ENCODE peak calls at places on chromosomes 1 and 21, in six cellular contexts. F, S, Q, O, E and C are unnamed samples. For H3K36me3, the result is how much of the 10 kb centered on the place peaks cover.

GRCh38 chr1:207920481-207921050 is 9.6 kb upstream of the CD34 start:
- DNase-seq in F (no peak), S (no peak), E (no peak), O (no peak), Q (no peak), C (no peak)

GRCh38 chr1:29270881-29271390 is 34.6 kb downstream of the PTPRU start:
- DNase-seq in F (no peak), O (no peak), E (no peak), Q (no peak), S (no peak), C (no peak)

GRCh38 chr21:38660333-38661295 is 145.1 kb upstream of the ETS2 start:
- DNase-seq in F (no peak), Q (no peak), E (no peak), O (no peak), S (peak), C (no peak)

GRCh38 chr1:209723761-209724693 is 19.4 kb downstream of the HSD11B1 start:
- DNase-seq in E (no peak), S (no peak), Q (no peak), O (no peak), F (no peak), C (no peak)

GRCh38 chr1:230753191-230753585 is 6.0 kb downstream of the CAPN9 start:
- DNase-seq in S (no peak), Q (no peak), E (no peak), O (no peak), F (no peak), C (no peak)

GRCh38 chr1:80021891-80022290 is 1015.4 kb upstream of the ADGRL4 start:
- DNase-seq in Q (no peak), O (no peak), E (no peak), F (no peak), S (no peak), C (no peak)

GRCh38 chr1:61107638-61108037 is 25.3 kb downstream of the NFIA start:
- DNase-seq in S (no peak), O (no peak), F (no peak), Q (no peak), E (no peak), C (no peak)

GRCh38 chr1:39478536-39478935 is 12.9 kb upstream of the BMP8A start:
- DNase-seq in O (no peak), F (no peak), S (no peak), E (no peak), Q (no peak), C (no peak)

GRCh38 chr1:85494074-85494956 is 29.4 kb upstream of the DDAH1 start:
- DNase-seq in E (no peak), F (no peak), Q (no peak), O (no peak), S (peak), C (no peak)

GRCh38 chr1:45752441-45753052 is 2.1 kb upstream of the IPP start:
- DNase-seq in Q (peak), O (peak), E (no peak), S (no peak), F (peak), C (no peak)

GRCh38 chr1:180262628-180263488 is 32.8 kb downstream of the LHX4 start:
- DNase-seq in S (no peak), O (no peak), E (no peak), F (no peak), Q (peak), C (no peak)

GRCh38 chr1:3178279-3178678 is 109.3 kb downstream of the PRDM16 start:
- DNase-seq in E (no peak), S (no peak), Q (no peak), O (no peak), F (no peak), C (no peak)

GRCh38 chr1:180270767-180271639 is 40.9 kb downstream of the LHX4 start:
- DNase-seq in Q (peak), F (peak), E (no peak), S (no peak), O (peak), C (no peak)

GRCh38 chr1:191886977-191887376 is 271.3 kb upstream of the RGS18 start:
- DNase-seq in F (no peak), E (no peak), Q (no peak), O (no peak), S (no peak), C (no peak)

GRCh38 chr21:25457411-25457810 is 149.9 kb downstream of the MRPL39 start:
- DNase-seq in E (no peak), Q (peak), F (peak), O (no peak), S (no peak), C (no peak)

GRCh38 chr1:52551476-52552235 is 1.2 kb downstream of the TUT4 start:
- DNase-seq in S (peak), Q (peak), E (no peak), F (peak), O (no peak), C (peak)

DNA sequence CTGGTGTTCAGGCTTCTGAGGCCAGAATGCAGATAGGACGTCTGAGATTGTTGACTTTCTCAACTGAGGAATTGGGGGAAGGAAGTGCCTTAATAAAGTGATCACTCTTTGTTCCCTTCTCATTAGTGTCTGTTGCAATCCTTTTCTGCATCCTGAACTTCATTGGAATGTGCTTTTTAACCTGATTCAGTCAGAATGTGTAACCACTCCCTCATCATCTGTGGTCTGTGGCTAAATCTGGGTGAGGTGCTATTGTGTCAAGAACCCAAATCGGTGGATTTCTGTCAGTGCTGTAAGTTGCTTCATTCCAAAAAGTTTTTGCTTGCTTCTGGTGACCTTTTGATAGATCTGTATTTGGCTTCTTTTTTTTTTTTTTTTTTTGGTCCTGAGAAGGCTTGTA is 38.2 kb downstream of the ARID1A start:
- DNase-seq in F (peak), S (no peak), E (no peak), Q (no peak), O (no peak), C (no peak)
- H3K36me3 ChIP-seq in F (half or more), S (under half), E (half or more), Q (under half), O (half or more), C (half or more)

DNA sequence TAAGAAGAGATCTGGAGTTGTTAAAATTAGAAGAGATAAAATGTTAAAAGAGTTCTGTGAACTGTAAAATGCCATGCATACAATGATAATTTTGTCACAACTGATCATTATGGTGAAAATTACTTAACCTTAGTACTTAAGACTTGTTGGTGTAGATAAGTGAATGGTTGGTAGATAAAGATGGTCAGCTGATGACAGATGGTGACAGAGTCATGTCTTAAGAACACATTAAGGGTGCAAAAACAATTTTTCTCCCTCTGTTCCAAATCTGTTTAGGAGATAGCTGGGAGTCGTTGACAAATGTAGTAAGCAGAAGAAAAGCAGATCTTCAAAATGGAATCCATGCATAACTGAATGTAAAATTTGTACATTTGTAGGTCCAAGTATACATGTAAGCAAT is 18.5 kb upstream of the CACHD1 start:
- DNase-seq in E (no peak), S (peak), Q (no peak), F (no peak), O (no peak), C (no peak)
- H2BK120ac ChIP-seq in E (no peak), S (no peak), Q (no peak), F (no peak), O (no peak), C (no peak)

DNA sequence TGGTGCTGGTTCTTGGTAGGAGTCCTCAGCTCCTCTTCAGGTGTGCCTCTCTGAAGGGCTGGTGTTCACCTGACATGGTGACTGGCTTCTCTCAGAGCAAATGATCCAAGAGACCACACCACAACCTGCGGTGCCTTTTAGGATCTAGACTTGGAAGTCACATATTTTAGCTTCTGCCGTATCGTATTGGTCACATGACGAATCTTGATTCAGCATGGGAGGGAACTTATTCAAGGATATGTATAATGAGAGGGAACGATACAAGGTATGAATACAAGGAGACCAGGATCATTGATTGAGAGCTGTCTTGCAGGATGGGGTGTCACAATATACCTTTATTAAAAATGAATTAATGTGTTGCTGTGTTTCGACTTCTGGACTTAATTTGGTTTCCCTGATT is 58.0 kb downstream of the RAP1A start:
- DNase-seq in O (no peak), E (no peak), F (no peak), S (no peak), Q (no peak), C (no peak)
- H3K23ac ChIP-seq in O (no peak), E (no peak), F (no peak), S (no peak), Q (no peak), C (no peak)

GRCh38 chr1:150963535-150964489 is 10.8 kb downstream of the CERS2 start:
- DNase-seq in O (no peak), F (no peak), Q (no peak), S (no peak), E (no peak), C (no peak)
- H3K36me3 ChIP-seq in O (half or more), F (half or more), Q (half or more), S (half or more), E (half or more), C (half or more)

GRCh38 chr1:91501527-91501859 is 842 bp downstream of the CDC7 start:
- DNase-seq in F (peak), O (no peak), Q (no peak), S (no peak), E (no peak), C (no peak)
- H2BK120ac ChIP-seq in F (peak), O (no peak), Q (no peak), S (no peak), E (no peak), C (no peak)

GRCh38 chr1:182181167-182181572 is 119.7 kb upstream of the ZNF648 start:
- DNase-seq in S (no peak), O (no peak), Q (no peak), E (no peak), F (no peak), C (no peak)
- H3K23ac ChIP-seq in S (no peak), O (no peak), Q (no peak), E (no peak), F (no peak), C (no peak)